ENCODE peak calls at places on chromosomes 6 and 20, in six cellular contexts. One of them, this sample, is unnamed.

GRCh38 chr20:10649817-10650200 is 24.0 kb downstream of the JAG1 start:
- DNase-seq in NCI-H82: peak; percentile 60
- DNase-seq in cardiac septum: no peak
- DNase-seq in stimulated activated CD4-positive, alpha-beta T cell treated with anti-CD3 and anti-CD28 coated beads, Interleukin-4, amount 100 ng/mL, for 48 hours: no peak
- DNase-seq in uterus: no peak
- DNase-seq in C1 segment of cervical spinal cord: no peak
- DNase-seq in this sample: no peak

GRCh38 chr6:14596410-14596809 is 478.8 kb downstream of the CD83 start:
- DNase-seq in NCI-H82: peak; percentile 31
- DNase-seq in C1 segment of cervical spinal cord: no peak
- DNase-seq in cardiac septum: no peak
- DNase-seq in stimulated activated CD4-positive, alpha-beta T cell treated with anti-CD3 and anti-CD28 coated beads, Interleukin-4, amount 100 ng/mL, for 48 hours: no peak
- DNase-seq in uterus: no peak
- DNase-seq in this sample: no peak

GRCh38 chr6:43944908-43945777 is 175.1 kb downstream of the VEGFA start:
- DNase-seq in cardiac septum: no peak
- DNase-seq in stimulated activated CD4-positive, alpha-beta T cell treated with anti-CD3 and anti-CD28 coated beads, Interleukin-4, amount 100 ng/mL, for 48 hours: no peak
- DNase-seq in uterus: no peak
- DNase-seq in C1 segment of cervical spinal cord: no peak
- DNase-seq in NCI-H82: no peak
- DNase-seq in this sample: no peak

GRCh38 chr6:24394777-24395437 is 7.8 kb upstream of the MRS2 start:
- DNase-seq in uterus: no peak
- DNase-seq in C1 segment of cervical spinal cord: no peak
- DNase-seq in cardiac septum: no peak
- DNase-seq in NCI-H82: no peak
- DNase-seq in stimulated activated CD4-positive, alpha-beta T cell treated with anti-CD3 and anti-CD28 coated beads, Interleukin-4, amount 100 ng/mL, for 48 hours: no peak
- DNase-seq in this sample: no peak

GRCh38 chr6:147194652-147195403 is 9.4 kb upstream of the STXBP5 start:
- DNase-seq in stimulated activated CD4-positive, alpha-beta T cell treated with anti-CD3 and anti-CD28 coated beads, Interleukin-4, amount 100 ng/mL, for 48 hours: no peak
- DNase-seq in uterus: no peak
- DNase-seq in NCI-H82: no peak
- DNase-seq in cardiac septum: no peak
- DNase-seq in C1 segment of cervical spinal cord: no peak
- DNase-seq in this sample: no peak

GRCh38 chr6:114735118-114735730 is 392.4 kb upstream of the HS3ST5 start:
- DNase-seq in NCI-H82: no peak
- DNase-seq in uterus: no peak
- DNase-seq in stimulated activated CD4-positive, alpha-beta T cell treated with anti-CD3 and anti-CD28 coated beads, Interleukin-4, amount 100 ng/mL, for 48 hours: no peak
- DNase-seq in cardiac septum: no peak
- DNase-seq in C1 segment of cervical spinal cord: no peak
- DNase-seq in this sample: no peak

GRCh38 chr20:54115172-54115854 is 44.9 kb upstream of the BCAS1 start:
- DNase-seq in C1 segment of cervical spinal cord: no peak
- DNase-seq in stimulated activated CD4-positive, alpha-beta T cell treated with anti-CD3 and anti-CD28 coated beads, Interleukin-4, amount 100 ng/mL, for 48 hours: no peak
- DNase-seq in uterus: peak; percentile 43
- DNase-seq in NCI-H82: no peak
- DNase-seq in cardiac septum: no peak
- DNase-seq in this sample: no peak

GRCh38 chr6:118876201-118876600 is 17.8 kb upstream of the ASF1A start:
- DNase-seq in uterus: no peak
- DNase-seq in NCI-H82: no peak
- DNase-seq in stimulated activated CD4-positive, alpha-beta T cell treated with anti-CD3 and anti-CD28 coated beads, Interleukin-4, amount 100 ng/mL, for 48 hours: no peak
- DNase-seq in C1 segment of cervical spinal cord: no peak
- DNase-seq in cardiac septum: no peak
- DNase-seq in this sample: no peak

GRCh38 chr20:43536817-43537440 is 21.9 kb upstream of the SGK2 start:
- DNase-seq in cardiac septum: no peak
- DNase-seq in NCI-H82: no peak
- DNase-seq in C1 segment of cervical spinal cord: no peak
- DNase-seq in stimulated activated CD4-positive, alpha-beta T cell treated with anti-CD3 and anti-CD28 coated beads, Interleukin-4, amount 100 ng/mL, for 48 hours: no peak
- DNase-seq in uterus: no peak
- DNase-seq in this sample: no peak

GRCh38 chr6:1983850-1984249 is 261.6 kb downstream of the GMDS start:
- DNase-seq in stimulated activated CD4-positive, alpha-beta T cell treated with anti-CD3 and anti-CD28 coated beads, Interleukin-4, amount 100 ng/mL, for 48 hours: no peak
- DNase-seq in NCI-H82: no peak
- DNase-seq in C1 segment of cervical spinal cord: no peak
- DNase-seq in uterus: no peak
- DNase-seq in cardiac septum: no peak
- DNase-seq in this sample: no peak

GRCh38 chr20:62309198-62309944 is 6.6 kb downstream of the ADRM1 start:
- DNase-seq in cardiac septum: no peak
- DNase-seq in C1 segment of cervical spinal cord: no peak
- DNase-seq in NCI-H82: no peak
- DNase-seq in stimulated activated CD4-positive, alpha-beta T cell treated with anti-CD3 and anti-CD28 coated beads, Interleukin-4, amount 100 ng/mL, for 48 hours: no peak
- DNase-seq in uterus: no peak
- DNase-seq in this sample: no peak

GRCh38 chr20:9051508-9051907 is 17.4 kb upstream of the PLCB4 start:
- DNase-seq in cardiac septum: no peak
- DNase-seq in stimulated activated CD4-positive, alpha-beta T cell treated with anti-CD3 and anti-CD28 coated beads, Interleukin-4, amount 100 ng/mL, for 48 hours: no peak
- DNase-seq in NCI-H82: no peak
- DNase-seq in C1 segment of cervical spinal cord: no peak
- DNase-seq in uterus: no peak
- DNase-seq in this sample: no peak

GRCh38 chr6:680204-680603 is 12.7 kb downstream of the EXOC2 start:
- DNase-seq in uterus: no peak
- DNase-seq in NCI-H82: no peak
- DNase-seq in cardiac septum: no peak
- DNase-seq in stimulated activated CD4-positive, alpha-beta T cell treated with anti-CD3 and anti-CD28 coated beads, Interleukin-4, amount 100 ng/mL, for 48 hours: no peak
- DNase-seq in C1 segment of cervical spinal cord: no peak
- DNase-seq in this sample: no peak

GRCh38 chr6:8180327-8181161 is 78.2 kb upstream of the EEF1E1 start:
- DNase-seq in uterus: no peak
- DNase-seq in cardiac septum: no peak
- DNase-seq in stimulated activated CD4-positive, alpha-beta T cell treated with anti-CD3 and anti-CD28 coated beads, Interleukin-4, amount 100 ng/mL, for 48 hours: no peak
- DNase-seq in NCI-H82: no peak
- DNase-seq in C1 segment of cervical spinal cord: no peak
- DNase-seq in this sample: peak; percentile 66

GRCh38 chr20:17825949-17826843 is 126.4 kb downstream of the BANF2 start:
- DNase-seq in cardiac septum: peak; percentile 26
- DNase-seq in NCI-H82: no peak
- DNase-seq in uterus: no peak
- DNase-seq in stimulated activated CD4-positive, alpha-beta T cell treated with anti-CD3 and anti-CD28 coated beads, Interleukin-4, amount 100 ng/mL, for 48 hours: no peak
- DNase-seq in C1 segment of cervical spinal cord: no peak
- DNase-seq in this sample: no peak

GRCh38 chr20:57947421-57948176 is 237.8 kb upstream of the PMEPA1 start:
- DNase-seq in uterus: no peak
- DNase-seq in NCI-H82: no peak
- DNase-seq in stimulated activated CD4-positive, alpha-beta T cell treated with anti-CD3 and anti-CD28 coated beads, Interleukin-4, amount 100 ng/mL, for 48 hours: no peak
- DNase-seq in cardiac septum: no peak
- DNase-seq in C1 segment of cervical spinal cord: no peak
- DNase-seq in this sample: no peak

GRCh38 chr6:158086706-158087518 is 81.2 kb downstream of the SERAC1 start:
- DNase-seq in stimulated activated CD4-positive, alpha-beta T cell treated with anti-CD3 and anti-CD28 coated beads, Interleukin-4, amount 100 ng/mL, for 48 hours: no peak
- DNase-seq in uterus: no peak
- DNase-seq in C1 segment of cervical spinal cord: no peak
- DNase-seq in NCI-H82: no peak
- DNase-seq in cardiac septum: peak; percentile 80
- DNase-seq in this sample: peak; percentile 84

GRCh38 chr6:75563032-75563431 is 38.6 kb upstream of the SENP6 start:
- DNase-seq in NCI-H82: peak; percentile 59
- DNase-seq in C1 segment of cervical spinal cord: no peak
- DNase-seq in uterus: no peak
- DNase-seq in stimulated activated CD4-positive, alpha-beta T cell treated with anti-CD3 and anti-CD28 coated beads, Interleukin-4, amount 100 ng/mL, for 48 hours: no peak
- DNase-seq in cardiac septum: no peak
- DNase-seq in this sample: no peak

GRCh38 chr20:17690144-17690543 is 8.1 kb upstream of the RRBP1 start:
- DNase-seq in cardiac septum: no peak
- DNase-seq in stimulated activated CD4-positive, alpha-beta T cell treated with anti-CD3 and anti-CD28 coated beads, Interleukin-4, amount 100 ng/mL, for 48 hours: no peak
- DNase-seq in C1 segment of cervical spinal cord: no peak
- DNase-seq in NCI-H82: no peak
- DNase-seq in uterus: no peak
- DNase-seq in this sample: no peak

GRCh38 chr20:51985013-51985415 is 182.7 kb upstream of the SALL4 start:
- DNase-seq in NCI-H82: no peak
- DNase-seq in stimulated activated CD4-positive, alpha-beta T cell treated with anti-CD3 and anti-CD28 coated beads, Interleukin-4, amount 100 ng/mL, for 48 hours: no peak
- DNase-seq in cardiac septum: no peak
- DNase-seq in C1 segment of cervical spinal cord: no peak
- DNase-seq in uterus: no peak
- DNase-seq in this sample: no peak

GRCh38 chr20:21315138-21315537 is 12.0 kb downstream of the XRN2 start:
- DNase-seq in stimulated activated CD4-positive, alpha-beta T cell treated with anti-CD3 and anti-CD28 coated beads, Interleukin-4, amount 100 ng/mL, for 48 hours: no peak
- DNase-seq in NCI-H82: no peak
- DNase-seq in cardiac septum: no peak
- DNase-seq in uterus: no peak
- DNase-seq in C1 segment of cervical spinal cord: no peak
- DNase-seq in this sample: no peak

GRCh38 chr20:49386848-49387605 is 95.4 kb downstream of the KCNB1 start:
- DNase-seq in stimulated activated CD4-positive, alpha-beta T cell treated with anti-CD3 and anti-CD28 coated beads, Interleukin-4, amount 100 ng/mL, for 48 hours: no peak
- DNase-seq in uterus: peak; percentile 56
- DNase-seq in NCI-H82: peak; percentile 37
- DNase-seq in C1 segment of cervical spinal cord: no peak
- DNase-seq in cardiac septum: no peak
- DNase-seq in this sample: no peak

GRCh38 chr6:133040025-133040838 is 200.9 kb upstream of the EYA4 start:
- DNase-seq in stimulated activated CD4-positive, alpha-beta T cell treated with anti-CD3 and anti-CD28 coated beads, Interleukin-4, amount 100 ng/mL, for 48 hours: no peak
- DNase-seq in C1 segment of cervical spinal cord: no peak
- DNase-seq in uterus: no peak
- DNase-seq in cardiac septum: no peak
- DNase-seq in NCI-H82: peak; percentile 37
- DNase-seq in this sample: no peak

GRCh38 chr6:105909084-105909483 is 177.1 kb upstream of the PRDM1 start:
- DNase-seq in stimulated activated CD4-positive, alpha-beta T cell treated with anti-CD3 and anti-CD28 coated beads, Interleukin-4, amount 100 ng/mL, for 48 hours: no peak
- DNase-seq in NCI-H82: no peak
- DNase-seq in C1 segment of cervical spinal cord: no peak
- DNase-seq in uterus: no peak
- DNase-seq in cardiac septum: no peak
- DNase-seq in this sample: no peak

GRCh38 chr6:37485259-37485658 is 14.4 kb downstream of the CCDC167 start:
- DNase-seq in stimulated activated CD4-positive, alpha-beta T cell treated with anti-CD3 and anti-CD28 coated beads, Interleukin-4, amount 100 ng/mL, for 48 hours: no peak
- DNase-seq in uterus: no peak
- DNase-seq in cardiac septum: no peak
- DNase-seq in C1 segment of cervical spinal cord: no peak
- DNase-seq in NCI-H82: peak; percentile 61
- DNase-seq in this sample: no peak

GRCh38 chr20:4610871-4611270 is 110.8 kb upstream of the PRND start:
- DNase-seq in uterus: no peak
- DNase-seq in stimulated activated CD4-positive, alpha-beta T cell treated with anti-CD3 and anti-CD28 coated beads, Interleukin-4, amount 100 ng/mL, for 48 hours: no peak
- DNase-seq in C1 segment of cervical spinal cord: no peak
- DNase-seq in cardiac septum: no peak
- DNase-seq in NCI-H82: no peak
- DNase-seq in this sample: no peak

GRCh38 chr6:134287863-134288537 is 29.9 kb downstream of the SGK1 start:
- DNase-seq in cardiac septum: no peak
- DNase-seq in C1 segment of cervical spinal cord: no peak
- DNase-seq in NCI-H82: no peak
- DNase-seq in stimulated activated CD4-positive, alpha-beta T cell treated with anti-CD3 and anti-CD28 coated beads, Interleukin-4, amount 100 ng/mL, for 48 hours: no peak
- DNase-seq in uterus: no peak
- DNase-seq in this sample: no peak

GRCh38 chr6:45791181-45791580 is 224.5 kb downstream of the CLIC5 start:
- DNase-seq in NCI-H82: no peak
- DNase-seq in uterus: no peak
- DNase-seq in stimulated activated CD4-positive, alpha-beta T cell treated with anti-CD3 and anti-CD28 coated beads, Interleukin-4, amount 100 ng/mL, for 48 hours: no peak
- DNase-seq in C1 segment of cervical spinal cord: no peak
- DNase-seq in cardiac septum: no peak
- DNase-seq in this sample: no peak

GRCh38 chr6:136551103-136551502 is 881 bp upstream of the MAP7 start:
- DNase-seq in stimulated activated CD4-positive, alpha-beta T cell treated with anti-CD3 and anti-CD28 coated beads, Interleukin-4, amount 100 ng/mL, for 48 hours: no peak
- DNase-seq in cardiac septum: no peak
- DNase-seq in C1 segment of cervical spinal cord: no peak
- DNase-seq in uterus: no peak
- DNase-seq in NCI-H82: no peak
- DNase-seq in this sample: no peak

GRCh38 chr6:159713984-159714383 is 13.3 kb upstream of the WTAP start:
- DNase-seq in uterus: no peak
- DNase-seq in C1 segment of cervical spinal cord: no peak
- DNase-seq in stimulated activated CD4-positive, alpha-beta T cell treated with anti-CD3 and anti-CD28 coated beads, Interleukin-4, amount 100 ng/mL, for 48 hours: no peak
- DNase-seq in NCI-H82: peak; percentile 95
- DNase-seq in cardiac septum: no peak
- DNase-seq in this sample: no peak

GRCh38 chr6:146770965-146771735 is 172.4 kb downstream of the ADGB start:
- DNase-seq in stimulated activated CD4-positive, alpha-beta T cell treated with anti-CD3 and anti-CD28 coated beads, Interleukin-4, amount 100 ng/mL, for 48 hours: peak; percentile 14
- DNase-seq in uterus: no peak
- DNase-seq in C1 segment of cervical spinal cord: no peak
- DNase-seq in NCI-H82: no peak
- DNase-seq in cardiac septum: peak; percentile 86
- DNase-seq in this sample: peak; percentile 66

GRCh38 chr20:62539208-62539607 is 63.4 kb upstream of the GATA5 start:
- DNase-seq in NCI-H82: peak; percentile 48
- DNase-seq in stimulated activated CD4-positive, alpha-beta T cell treated with anti-CD3 and anti-CD28 coated beads, Interleukin-4, amount 100 ng/mL, for 48 hours: no peak
- DNase-seq in uterus: no peak
- DNase-seq in cardiac septum: no peak
- DNase-seq in C1 segment of cervical spinal cord: no peak
- DNase-seq in this sample: no peak

This sample was measured in ascending aorta.